ENCODE peak calls at places on chromosomes 16 and 17, in four cellular contexts. One of them, this sample, is unnamed. For H3K27me3, the result is how much of the 10 kb centered on the place peaks cover.

GRCh38 chr17:9291912-9292562 is 270.7 kb downstream of the NTN1 start:
- DNase-seq in psoas muscle: peak
- DNase-seq in CD8-positive, alpha-beta T cell: peak
- DNase-seq in PC-3: peak
- DNase-seq in this sample: peak

GRCh38 chr17:39357488-39357887 is 43.9 kb downstream of the FBXL20 start:
- DNase-seq in psoas muscle: no peak
- DNase-seq in CD8-positive, alpha-beta T cell: no peak
- DNase-seq in PC-3: no peak
- DNase-seq in this sample: no peak

GRCh38 chr16:50296807-50297206 is 30.5 kb downstream of the ADCY7 start:
- DNase-seq in psoas muscle: peak
- DNase-seq in CD8-positive, alpha-beta T cell: no peak
- DNase-seq in PC-3: peak
- DNase-seq in this sample: no peak

GRCh38 chr17:75877752-75878173 is 618 bp downstream of the TRIM47 start:
- DNase-seq in psoas muscle: peak
- DNase-seq in CD8-positive, alpha-beta T cell: peak
- DNase-seq in PC-3: peak
- DNase-seq in this sample: peak

GRCh38 chr17:59378621-59379194 is 47.3 kb downstream of the YPEL2 start:
- DNase-seq in psoas muscle: no peak
- DNase-seq in CD8-positive, alpha-beta T cell: no peak
- DNase-seq in PC-3: no peak
- DNase-seq in this sample: no peak

GRCh38 chr17:78864117-78864516 is 23.5 kb upstream of the USP36 start:
- DNase-seq in psoas muscle: no peak
- DNase-seq in CD8-positive, alpha-beta T cell: no peak
- DNase-seq in PC-3: no peak
- DNase-seq in this sample: no peak

GRCh38 chr17:80847506-80848230 is 144.0 kb upstream of the CHMP6 start:
- DNase-seq in psoas muscle: peak
- DNase-seq in CD8-positive, alpha-beta T cell: peak
- DNase-seq in PC-3: no peak
- DNase-seq in this sample: no peak

GRCh38 chr17:13079010-13079409 is 61.2 kb upstream of the ELAC2 start:
- DNase-seq in psoas muscle: no peak
- DNase-seq in CD8-positive, alpha-beta T cell: no peak
- DNase-seq in PC-3: no peak
- DNase-seq in this sample: no peak

GRCh38 chr17:604719-605118 is 109.9 kb downstream of the VPS53 start:
- DNase-seq in psoas muscle: no peak
- DNase-seq in CD8-positive, alpha-beta T cell: no peak
- DNase-seq in PC-3: no peak
- DNase-seq in this sample: no peak

GRCh38 chr17:76077582-76078110 is 1.3 kb upstream of the ZACN start:
- DNase-seq in psoas muscle: no peak
- DNase-seq in CD8-positive, alpha-beta T cell: no peak
- DNase-seq in PC-3: peak
- DNase-seq in this sample: no peak

GRCh38 chr16:70738083-70738977 is 52.5 kb upstream of the MTSS2 start:
- DNase-seq in psoas muscle: peak
- DNase-seq in CD8-positive, alpha-beta T cell: peak
- DNase-seq in PC-3: peak
- DNase-seq in this sample: peak

GRCh38 chr17:20196314-20196713 is 187.2 kb downstream of the SPECC1 start:
- DNase-seq in psoas muscle: no peak
- DNase-seq in CD8-positive, alpha-beta T cell: no peak
- DNase-seq in PC-3: no peak
- DNase-seq in this sample: no peak

GRCh38 chr17:17445296-17445924 is 31.4 kb upstream of the MED9 start:
- DNase-seq in psoas muscle: no peak
- DNase-seq in CD8-positive, alpha-beta T cell: no peak
- DNase-seq in PC-3: no peak
- DNase-seq in this sample: no peak

GRCh38 chr16:49023095-49023494 is 258.5 kb downstream of the CBLN1 start:
- DNase-seq in psoas muscle: no peak
- DNase-seq in CD8-positive, alpha-beta T cell: no peak
- DNase-seq in PC-3: peak
- DNase-seq in this sample: peak

GRCh38 chr16:89358030-89359005 is 132.0 kb downstream of the ANKRD11 start:
- DNase-seq in psoas muscle: peak
- DNase-seq in CD8-positive, alpha-beta T cell: peak
- DNase-seq in PC-3: no peak
- DNase-seq in this sample: no peak
- H3K4me3 ChIP-seq in psoas muscle: no peak
- H3K4me3 ChIP-seq in CD8-positive, alpha-beta T cell: peak
- H3K4me3 ChIP-seq in PC-3: no peak
- H3K4me3 ChIP-seq in this sample: no peak

DNA sequence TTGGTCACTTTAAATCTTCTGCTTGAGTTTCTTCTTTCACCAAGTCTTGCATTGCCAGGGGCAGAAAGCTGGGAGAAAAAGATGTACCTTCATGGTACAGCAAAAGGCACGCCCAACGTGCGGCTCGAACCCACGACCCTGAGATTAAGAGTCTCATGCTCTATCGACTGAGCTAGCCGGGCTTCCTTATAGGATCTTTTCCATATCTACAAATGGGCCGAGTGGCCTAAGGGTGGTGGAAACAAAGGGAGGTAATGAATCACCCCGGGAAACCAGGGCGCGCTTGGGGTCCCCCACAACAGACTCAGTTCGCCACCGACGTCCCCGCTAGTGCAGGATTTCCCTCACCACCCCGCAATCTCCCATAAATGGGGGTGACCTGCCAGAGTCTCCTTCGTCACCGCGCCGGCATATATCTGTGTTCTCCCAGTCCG is 7.5 kb upstream of the OR1F1 start:
- DNase-seq in psoas muscle: no peak
- DNase-seq in CD8-positive, alpha-beta T cell: no peak
- DNase-seq in PC-3: no peak
- DNase-seq in this sample: no peak
- H3K27me3 ChIP-seq in psoas muscle: half or more
- H3K27me3 ChIP-seq in CD8-positive, alpha-beta T cell: under half
- H3K27me3 ChIP-seq in PC-3: under half
- H3K27me3 ChIP-seq in this sample: under half

GRCh38 chr16:8590811-8591210 is 500 bp upstream of the TMEM114 start:
- DNase-seq in psoas muscle: no peak
- DNase-seq in CD8-positive, alpha-beta T cell: no peak
- DNase-seq in PC-3: no peak
- DNase-seq in this sample: no peak

GRCh38 chr16:8591451-8591850 is 1.1 kb upstream of the TMEM114 start:
- DNase-seq in psoas muscle: no peak
- DNase-seq in CD8-positive, alpha-beta T cell: no peak
- DNase-seq in PC-3: no peak
- DNase-seq in this sample: no peak

GRCh38 chr16:8595783-8596182 is 5.5 kb upstream of the TMEM114 start:
- DNase-seq in psoas muscle: no peak
- DNase-seq in CD8-positive, alpha-beta T cell: no peak
- DNase-seq in PC-3: no peak
- DNase-seq in this sample: no peak

GRCh38 chr16:8596581-8596980 is 6.3 kb upstream of the TMEM114 start:
- DNase-seq in psoas muscle: no peak
- DNase-seq in CD8-positive, alpha-beta T cell: no peak
- DNase-seq in PC-3: no peak
- DNase-seq in this sample: no peak

DNA sequence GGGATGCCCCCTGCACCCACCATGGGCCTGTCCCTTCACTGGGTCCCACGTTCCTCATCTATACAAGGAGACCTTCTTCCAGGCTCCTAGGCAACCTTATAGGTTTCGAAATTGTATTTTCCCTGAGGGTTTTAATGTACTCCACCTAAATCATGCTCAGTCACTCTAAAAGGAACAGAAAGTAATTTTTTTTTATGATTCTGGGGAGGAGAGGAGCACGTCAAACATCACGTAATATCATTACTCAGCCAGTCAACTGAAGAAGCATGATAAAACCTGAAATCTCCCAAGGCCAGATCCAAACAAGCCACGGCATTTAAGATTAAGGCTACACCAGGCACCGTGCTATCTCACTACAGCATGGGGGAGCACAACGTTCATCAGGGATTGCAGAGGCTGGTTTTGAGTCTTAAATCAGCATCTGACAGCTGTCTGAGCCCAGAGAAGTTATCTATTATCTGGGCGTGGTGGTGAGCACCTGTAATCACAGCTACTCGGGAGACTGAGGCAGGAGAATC is 3.9 kb upstream of the TMEM114 start:
- DNase-seq in psoas muscle: no peak
- DNase-seq in CD8-positive, alpha-beta T cell: no peak
- DNase-seq in PC-3: no peak
- DNase-seq in this sample: no peak
- H3K4me3 ChIP-seq in psoas muscle: no peak
- H3K4me3 ChIP-seq in CD8-positive, alpha-beta T cell: no peak
- H3K4me3 ChIP-seq in PC-3: no peak
- H3K4me3 ChIP-seq in this sample: no peak

GRCh38 chr16:3638916-3639644 is 15.4 kb upstream of the DNASE1 start:
- DNase-seq in psoas muscle: no peak
- DNase-seq in CD8-positive, alpha-beta T cell: no peak
- DNase-seq in PC-3: no peak
- DNase-seq in this sample: no peak
- H3K27me3 ChIP-seq in psoas muscle: under half
- H3K27me3 ChIP-seq in CD8-positive, alpha-beta T cell: under half
- H3K27me3 ChIP-seq in PC-3: under half
- H3K27me3 ChIP-seq in this sample: under half

GRCh38 chr17:52159159-52159809 is 770 bp upstream of the CA10 start:
- DNase-seq in psoas muscle: peak
- DNase-seq in CD8-positive, alpha-beta T cell: no peak
- DNase-seq in PC-3: no peak
- DNase-seq in this sample: no peak
- H3K4me3 ChIP-seq in psoas muscle: peak
- H3K4me3 ChIP-seq in CD8-positive, alpha-beta T cell: no peak
- H3K4me3 ChIP-seq in PC-3: no peak
- H3K4me3 ChIP-seq in this sample: no peak

This sample was measured in MG63.